ENCODE peak calls at places on chromosomes 3 and 15, in six cellular contexts. One of them, this sample, is unnamed.

GRCh38 chr3:162295323-162295983 is 798.8 kb downstream of the OTOL1 start:
- DNase-seq in fibroblast of the conjunctiva: peak
- DNase-seq in ELF-1: peak
- DNase-seq in memory B cell: no peak
- DNase-seq in germinal center: no peak
- DNase-seq in retina: no peak
- DNase-seq in this sample: peak

GRCh38 chr3:2375371-2375770 is 276.7 kb downstream of the CNTN4 start:
- DNase-seq in fibroblast of the conjunctiva: no peak
- DNase-seq in germinal center: no peak
- DNase-seq in retina: no peak
- DNase-seq in ELF-1: no peak
- DNase-seq in memory B cell: no peak
- DNase-seq in this sample: no peak

GRCh38 chr15:67091073-67091965 is 25.9 kb downstream of the SMAD3 start:
- DNase-seq in retina: no peak
- DNase-seq in fibroblast of the conjunctiva: no peak
- DNase-seq in memory B cell: no peak
- DNase-seq in ELF-1: peak
- DNase-seq in germinal center: no peak
- DNase-seq in this sample: peak

GRCh38 chr15:101053261-101053660 is 134.1 kb downstream of the LRRK1 start:
- DNase-seq in retina: no peak
- DNase-seq in ELF-1: no peak
- DNase-seq in memory B cell: no peak
- DNase-seq in germinal center: no peak
- DNase-seq in fibroblast of the conjunctiva: no peak
- DNase-seq in this sample: no peak

GRCh38 chr3:12393894-12394293 is 90.4 kb upstream of the TSEN2 start:
- DNase-seq in germinal center: no peak
- DNase-seq in ELF-1: no peak
- DNase-seq in memory B cell: no peak
- DNase-seq in fibroblast of the conjunctiva: peak
- DNase-seq in retina: no peak
- DNase-seq in this sample: no peak

GRCh38 chr3:32082727-32083126 is 23.7 kb upstream of the GPD1L start:
- DNase-seq in ELF-1: no peak
- DNase-seq in fibroblast of the conjunctiva: no peak
- DNase-seq in germinal center: no peak
- DNase-seq in memory B cell: no peak
- DNase-seq in retina: no peak
- DNase-seq in this sample: no peak

GRCh38 chr3:140296796-140297352 is 361.9 kb downstream of the CLSTN2 start:
- DNase-seq in memory B cell: no peak
- DNase-seq in germinal center: no peak
- DNase-seq in retina: no peak
- DNase-seq in fibroblast of the conjunctiva: peak
- DNase-seq in ELF-1: no peak
- DNase-seq in this sample: no peak

GRCh38 chr3:149934524-149934923 is 36.2 kb downstream of the PFN2 start:
- DNase-seq in memory B cell: no peak
- DNase-seq in ELF-1: no peak
- DNase-seq in germinal center: no peak
- DNase-seq in retina: no peak
- DNase-seq in fibroblast of the conjunctiva: peak
- DNase-seq in this sample: no peak

GRCh38 chr15:33145447-33145846 is 49.1 kb downstream of the FMN1 start:
- DNase-seq in memory B cell: no peak
- DNase-seq in ELF-1: no peak
- DNase-seq in germinal center: no peak
- DNase-seq in retina: no peak
- DNase-seq in fibroblast of the conjunctiva: no peak
- DNase-seq in this sample: no peak

GRCh38 chr3:166274996-166275395 is 437.8 kb upstream of the BCHE start:
- DNase-seq in fibroblast of the conjunctiva: no peak
- DNase-seq in germinal center: no peak
- DNase-seq in ELF-1: no peak
- DNase-seq in memory B cell: no peak
- DNase-seq in retina: no peak
- DNase-seq in this sample: no peak

This sample was measured in kidney tubule cell.